ENCODE peak calls at places on chromosomes 11 and 22, in five cellular contexts. One of them, this sample, is unnamed.

GRCh38 chr22:46171940-46172339 is 21.6 kb downstream of the PPARA start:
- DNase-seq in fibroblast of mammary gland: peak; percentile 87
- DNase-seq in epithelial cell of proximal tubule: no peak
- DNase-seq in amniotic epithelial cell: peak; percentile 56
- DNase-seq in stimulated activated CD8-positive, alpha-beta memory T cell treated with anti-CD3 and anti-CD28 coated beads, Interleukin-7, amount 100 ng/mL, for 1 hour: no peak
- DNase-seq in this sample: no peak

GRCh38 chr22:25013634-25014033 is 61.1 kb downstream of the KIAA1671 start:
- DNase-seq in epithelial cell of proximal tubule: no peak
- DNase-seq in stimulated activated CD8-positive, alpha-beta memory T cell treated with anti-CD3 and anti-CD28 coated beads, Interleukin-7, amount 100 ng/mL, for 1 hour: no peak
- DNase-seq in fibroblast of mammary gland: no peak
- DNase-seq in amniotic epithelial cell: peak; percentile 20
- DNase-seq in this sample: no peak

GRCh38 chr22:48960981-48961655 is 866.6 kb downstream of the BRD1 start:
- DNase-seq in stimulated activated CD8-positive, alpha-beta memory T cell treated with anti-CD3 and anti-CD28 coated beads, Interleukin-7, amount 100 ng/mL, for 1 hour: no peak
- DNase-seq in fibroblast of mammary gland: no peak
- DNase-seq in epithelial cell of proximal tubule: no peak
- DNase-seq in amniotic epithelial cell: no peak
- DNase-seq in this sample: peak; percentile 11

GRCh38 chr11:102459393-102459792 is 6.8 kb upstream of the TMEM123 start:
- DNase-seq in amniotic epithelial cell: no peak
- DNase-seq in epithelial cell of proximal tubule: no peak
- DNase-seq in fibroblast of mammary gland: no peak
- DNase-seq in stimulated activated CD8-positive, alpha-beta memory T cell treated with anti-CD3 and anti-CD28 coated beads, Interleukin-7, amount 100 ng/mL, for 1 hour: no peak
- DNase-seq in this sample: no peak

GRCh38 chr11:43984519-43985385 is 42.3 kb downstream of the C11orf96 start:
- DNase-seq in amniotic epithelial cell: no peak
- DNase-seq in epithelial cell of proximal tubule: no peak
- DNase-seq in stimulated activated CD8-positive, alpha-beta memory T cell treated with anti-CD3 and anti-CD28 coated beads, Interleukin-7, amount 100 ng/mL, for 1 hour: no peak
- DNase-seq in fibroblast of mammary gland: no peak
- DNase-seq in this sample: no peak

GRCh38 chr22:17929909-17930308 is 94.5 kb downstream of the MICAL3 start:
- DNase-seq in stimulated activated CD8-positive, alpha-beta memory T cell treated with anti-CD3 and anti-CD28 coated beads, Interleukin-7, amount 100 ng/mL, for 1 hour: no peak
- DNase-seq in fibroblast of mammary gland: no peak
- DNase-seq in amniotic epithelial cell: no peak
- DNase-seq in epithelial cell of proximal tubule: no peak
- DNase-seq in this sample: no peak

GRCh38 chr11:2814751-2815150 is 70.8 kb downstream of the CDKN1C start:
- DNase-seq in fibroblast of mammary gland: no peak
- DNase-seq in epithelial cell of proximal tubule: no peak
- DNase-seq in amniotic epithelial cell: no peak
- DNase-seq in stimulated activated CD8-positive, alpha-beta memory T cell treated with anti-CD3 and anti-CD28 coated beads, Interleukin-7, amount 100 ng/mL, for 1 hour: no peak
- DNase-seq in this sample: no peak

GRCh38 chr11:96127596-96127959 is 203.7 kb upstream of the MTMR2 start:
- DNase-seq in fibroblast of mammary gland: no peak
- DNase-seq in amniotic epithelial cell: no peak
- DNase-seq in epithelial cell of proximal tubule: no peak
- DNase-seq in stimulated activated CD8-positive, alpha-beta memory T cell treated with anti-CD3 and anti-CD28 coated beads, Interleukin-7, amount 100 ng/mL, for 1 hour: no peak
- DNase-seq in this sample: no peak

GRCh38 chr22:39593061-39593930 is 22.7 kb downstream of the CACNA1I start:
- DNase-seq in stimulated activated CD8-positive, alpha-beta memory T cell treated with anti-CD3 and anti-CD28 coated beads, Interleukin-7, amount 100 ng/mL, for 1 hour: no peak
- DNase-seq in amniotic epithelial cell: peak; percentile 64
- DNase-seq in epithelial cell of proximal tubule: no peak
- DNase-seq in fibroblast of mammary gland: peak; percentile 12
- DNase-seq in this sample: no peak

GRCh38 chr22:48315415-48316244 is 1512.0 kb downstream of the BRD1 start:
- DNase-seq in stimulated activated CD8-positive, alpha-beta memory T cell treated with anti-CD3 and anti-CD28 coated beads, Interleukin-7, amount 100 ng/mL, for 1 hour: no peak
- DNase-seq in epithelial cell of proximal tubule: no peak
- DNase-seq in amniotic epithelial cell: no peak
- DNase-seq in fibroblast of mammary gland: no peak
- DNase-seq in this sample: no peak

GRCh38 chr11:41612415-41612814 is 153.0 kb upstream of the LRRC4C start:
- DNase-seq in amniotic epithelial cell: no peak
- DNase-seq in fibroblast of mammary gland: no peak
- DNase-seq in epithelial cell of proximal tubule: no peak
- DNase-seq in stimulated activated CD8-positive, alpha-beta memory T cell treated with anti-CD3 and anti-CD28 coated beads, Interleukin-7, amount 100 ng/mL, for 1 hour: no peak
- DNase-seq in this sample: no peak

GRCh38 chr11:86999388-86999787 is 38.3 kb upstream of the TMEM135 start:
- DNase-seq in stimulated activated CD8-positive, alpha-beta memory T cell treated with anti-CD3 and anti-CD28 coated beads, Interleukin-7, amount 100 ng/mL, for 1 hour: no peak
- DNase-seq in fibroblast of mammary gland: no peak
- DNase-seq in epithelial cell of proximal tubule: no peak
- DNase-seq in amniotic epithelial cell: no peak
- DNase-seq in this sample: no peak

GRCh38 chr22:45240137-45240809 is 421 bp downstream of the KIAA0930 start:
- DNase-seq in stimulated activated CD8-positive, alpha-beta memory T cell treated with anti-CD3 and anti-CD28 coated beads, Interleukin-7, amount 100 ng/mL, for 1 hour: no peak
- DNase-seq in amniotic epithelial cell: no peak
- DNase-seq in epithelial cell of proximal tubule: no peak
- DNase-seq in fibroblast of mammary gland: no peak
- DNase-seq in this sample: no peak

GRCh38 chr22:41234815-41235687 is 5.7 kb downstream of the CHADL start:
- DNase-seq in epithelial cell of proximal tubule: no peak
- DNase-seq in stimulated activated CD8-positive, alpha-beta memory T cell treated with anti-CD3 and anti-CD28 coated beads, Interleukin-7, amount 100 ng/mL, for 1 hour: no peak
- DNase-seq in fibroblast of mammary gland: no peak
- DNase-seq in amniotic epithelial cell: no peak
- DNase-seq in this sample: no peak

GRCh38 chr22:20186183-20186870 is 35.5 kb upstream of the CCDC188 start:
- DNase-seq in fibroblast of mammary gland: no peak
- DNase-seq in amniotic epithelial cell: no peak
- DNase-seq in stimulated activated CD8-positive, alpha-beta memory T cell treated with anti-CD3 and anti-CD28 coated beads, Interleukin-7, amount 100 ng/mL, for 1 hour: no peak
- DNase-seq in epithelial cell of proximal tubule: no peak
- DNase-seq in this sample: no peak

GRCh38 chr11:88282789-88283188 is 54.7 kb downstream of the CTSC start:
- DNase-seq in epithelial cell of proximal tubule: no peak
- DNase-seq in amniotic epithelial cell: no peak
- DNase-seq in fibroblast of mammary gland: no peak
- DNase-seq in stimulated activated CD8-positive, alpha-beta memory T cell treated with anti-CD3 and anti-CD28 coated beads, Interleukin-7, amount 100 ng/mL, for 1 hour: no peak
- DNase-seq in this sample: no peak

GRCh38 chr11:109155291-109155690 is 266.7 kb upstream of the C11orf87 start:
- DNase-seq in fibroblast of mammary gland: no peak
- DNase-seq in stimulated activated CD8-positive, alpha-beta memory T cell treated with anti-CD3 and anti-CD28 coated beads, Interleukin-7, amount 100 ng/mL, for 1 hour: no peak
- DNase-seq in amniotic epithelial cell: no peak
- DNase-seq in epithelial cell of proximal tubule: no peak
- DNase-seq in this sample: no peak

GRCh38 chr11:88414385-88414861 is 76.9 kb upstream of the CTSC start:
- DNase-seq in fibroblast of mammary gland: peak; percentile 77
- DNase-seq in stimulated activated CD8-positive, alpha-beta memory T cell treated with anti-CD3 and anti-CD28 coated beads, Interleukin-7, amount 100 ng/mL, for 1 hour: no peak
- DNase-seq in epithelial cell of proximal tubule: no peak
- DNase-seq in amniotic epithelial cell: peak; percentile 77
- DNase-seq in this sample: peak; percentile 53

GRCh38 chr11:79768343-79768742 is 327.5 kb upstream of the TENM4 start:
- DNase-seq in fibroblast of mammary gland: no peak
- DNase-seq in epithelial cell of proximal tubule: no peak
- DNase-seq in amniotic epithelial cell: no peak
- DNase-seq in stimulated activated CD8-positive, alpha-beta memory T cell treated with anti-CD3 and anti-CD28 coated beads, Interleukin-7, amount 100 ng/mL, for 1 hour: no peak
- DNase-seq in this sample: no peak

GRCh38 chr11:2312232-2313042 is 10.6 kb downstream of the TSPAN32 start:
- DNase-seq in epithelial cell of proximal tubule: no peak
- DNase-seq in amniotic epithelial cell: peak; percentile 37
- DNase-seq in fibroblast of mammary gland: peak; percentile 87
- DNase-seq in stimulated activated CD8-positive, alpha-beta memory T cell treated with anti-CD3 and anti-CD28 coated beads, Interleukin-7, amount 100 ng/mL, for 1 hour: no peak
- DNase-seq in this sample: peak; percentile 44

GRCh38 chr11:60910711-60911366 is 3.1 kb upstream of the TMEM109 start:
- DNase-seq in epithelial cell of proximal tubule: no peak
- DNase-seq in fibroblast of mammary gland: no peak
- DNase-seq in stimulated activated CD8-positive, alpha-beta memory T cell treated with anti-CD3 and anti-CD28 coated beads, Interleukin-7, amount 100 ng/mL, for 1 hour: no peak
- DNase-seq in amniotic epithelial cell: no peak
- DNase-seq in this sample: no peak

GRCh38 chr22:23793326-23793725 is 6.6 kb downstream of the SMARCB1 start:
- DNase-seq in epithelial cell of proximal tubule: no peak
- DNase-seq in fibroblast of mammary gland: no peak
- DNase-seq in stimulated activated CD8-positive, alpha-beta memory T cell treated with anti-CD3 and anti-CD28 coated beads, Interleukin-7, amount 100 ng/mL, for 1 hour: no peak
- DNase-seq in amniotic epithelial cell: no peak
- DNase-seq in this sample: no peak

GRCh38 chr11:130400793-130401483 is 27.5 kb downstream of the ADAMTS8 start:
- DNase-seq in fibroblast of mammary gland: peak; percentile 95
- DNase-seq in amniotic epithelial cell: no peak
- DNase-seq in stimulated activated CD8-positive, alpha-beta memory T cell treated with anti-CD3 and anti-CD28 coated beads, Interleukin-7, amount 100 ng/mL, for 1 hour: no peak
- DNase-seq in epithelial cell of proximal tubule: no peak
- DNase-seq in this sample: no peak

GRCh38 chr11:79173615-79174014 is 267.2 kb downstream of the TENM4 start:
- DNase-seq in stimulated activated CD8-positive, alpha-beta memory T cell treated with anti-CD3 and anti-CD28 coated beads, Interleukin-7, amount 100 ng/mL, for 1 hour: no peak
- DNase-seq in fibroblast of mammary gland: peak; percentile 90
- DNase-seq in epithelial cell of proximal tubule: no peak
- DNase-seq in amniotic epithelial cell: peak; percentile 30
- DNase-seq in this sample: no peak

GRCh38 chr11:47607380-47607779 is 13.2 kb upstream of the C1QTNF4 start:
- DNase-seq in fibroblast of mammary gland: peak; percentile 99
- DNase-seq in amniotic epithelial cell: peak; percentile 96
- DNase-seq in stimulated activated CD8-positive, alpha-beta memory T cell treated with anti-CD3 and anti-CD28 coated beads, Interleukin-7, amount 100 ng/mL, for 1 hour: no peak
- DNase-seq in epithelial cell of proximal tubule: no peak
- DNase-seq in this sample: no peak

GRCh38 chr11:10409207-10409661 is 45.8 kb upstream of the AMPD3 start:
- DNase-seq in amniotic epithelial cell: no peak
- DNase-seq in fibroblast of mammary gland: no peak
- DNase-seq in epithelial cell of proximal tubule: no peak
- DNase-seq in stimulated activated CD8-positive, alpha-beta memory T cell treated with anti-CD3 and anti-CD28 coated beads, Interleukin-7, amount 100 ng/mL, for 1 hour: no peak
- DNase-seq in this sample: no peak

GRCh38 chr11:77130763-77131513 is 2.9 kb downstream of the MYO7A start:
- DNase-seq in stimulated activated CD8-positive, alpha-beta memory T cell treated with anti-CD3 and anti-CD28 coated beads, Interleukin-7, amount 100 ng/mL, for 1 hour: no peak
- DNase-seq in fibroblast of mammary gland: peak; percentile 60
- DNase-seq in epithelial cell of proximal tubule: peak; percentile 10
- DNase-seq in amniotic epithelial cell: peak; percentile 39
- DNase-seq in this sample: no peak

GRCh38 chr11:118572075-118572913 is at the start of gene ARCN1:
- DNase-seq in epithelial cell of proximal tubule: no peak
- DNase-seq in fibroblast of mammary gland: peak; percentile 68
- DNase-seq in stimulated activated CD8-positive, alpha-beta memory T cell treated with anti-CD3 and anti-CD28 coated beads, Interleukin-7, amount 100 ng/mL, for 1 hour: peak; percentile 59
- DNase-seq in amniotic epithelial cell: peak; percentile 63
- DNase-seq in this sample: peak; percentile 72

GRCh38 chr11:1753426-1754305 is 3.3 kb upstream of the IFITM10 start:
- DNase-seq in stimulated activated CD8-positive, alpha-beta memory T cell treated with anti-CD3 and anti-CD28 coated beads, Interleukin-7, amount 100 ng/mL, for 1 hour: no peak
- DNase-seq in fibroblast of mammary gland: no peak
- DNase-seq in amniotic epithelial cell: no peak
- DNase-seq in epithelial cell of proximal tubule: no peak
- DNase-seq in this sample: no peak

GRCh38 chr22:38418589-38418988 is 36.4 kb downstream of the KCNJ4 start:
- DNase-seq in epithelial cell of proximal tubule: no peak
- DNase-seq in amniotic epithelial cell: no peak
- DNase-seq in stimulated activated CD8-positive, alpha-beta memory T cell treated with anti-CD3 and anti-CD28 coated beads, Interleukin-7, amount 100 ng/mL, for 1 hour: no peak
- DNase-seq in fibroblast of mammary gland: no peak
- DNase-seq in this sample: no peak

GRCh38 chr11:115677190-115677589 is 173.0 kb upstream of the CADM1 start:
- DNase-seq in fibroblast of mammary gland: no peak
- DNase-seq in stimulated activated CD8-positive, alpha-beta memory T cell treated with anti-CD3 and anti-CD28 coated beads, Interleukin-7, amount 100 ng/mL, for 1 hour: no peak
- DNase-seq in amniotic epithelial cell: peak; percentile 33
- DNase-seq in epithelial cell of proximal tubule: no peak
- DNase-seq in this sample: no peak

GRCh38 chr22:22558972-22559603 is at the start of gene PRAME:
- DNase-seq in stimulated activated CD8-positive, alpha-beta memory T cell treated with anti-CD3 and anti-CD28 coated beads, Interleukin-7, amount 100 ng/mL, for 1 hour: peak; percentile 36
- DNase-seq in fibroblast of mammary gland: peak; percentile 55
- DNase-seq in amniotic epithelial cell: peak; percentile 39
- DNase-seq in epithelial cell of proximal tubule: no peak
- DNase-seq in this sample: peak; percentile 60

GRCh38 chr22:37032535-37033460 is 13.3 kb downstream of the MPST start:
- DNase-seq in fibroblast of mammary gland: peak; percentile 50
- DNase-seq in epithelial cell of proximal tubule: peak; percentile 91
- DNase-seq in stimulated activated CD8-positive, alpha-beta memory T cell treated with anti-CD3 and anti-CD28 coated beads, Interleukin-7, amount 100 ng/mL, for 1 hour: no peak
- DNase-seq in amniotic epithelial cell: peak; percentile 98
- DNase-seq in this sample: no peak

GRCh38 chr22:36425977-36426523 is 38.3 kb upstream of the MYH9 start:
- DNase-seq in stimulated activated CD8-positive, alpha-beta memory T cell treated with anti-CD3 and anti-CD28 coated beads, Interleukin-7, amount 100 ng/mL, for 1 hour: no peak
- DNase-seq in amniotic epithelial cell: peak; percentile 51
- DNase-seq in fibroblast of mammary gland: peak; percentile 45
- DNase-seq in epithelial cell of proximal tubule: no peak
- DNase-seq in this sample: no peak